ENCODE peak calls at places on chromosomes 11 and 22, in five cellular contexts. D is H1, O is K562, T is A549, Y is HepG2. F is an unnamed sample. For H3K9me3, the result is how much of the 10 kb centered on the place peaks cover.

GRCh38 chr22:17911312-17911705 is 113.1 kb downstream of the MICAL3 start:
- DNase-seq in D (no peak), O (no peak), T (no peak), Y (no peak), F (no peak)

GRCh38 chr11:1570896-1571759 is 943 bp downstream of the DUSP8 start:
- DNase-seq in D (no peak), O (no peak), T (no peak), Y (no peak), F (no peak)

GRCh38 chr22:25942989-25943411 is 201.0 kb downstream of the MYO18B start:
- DNase-seq in D (no peak), O (no peak), T (peak), Y (no peak), F (no peak)

GRCh38 chr22:44345872-44346271 is 33.1 kb upstream of the SHISAL1 start:
- DNase-seq in D (no peak), O (no peak), T (no peak), Y (no peak), F (no peak)

GRCh38 chr22:44348963-44349950 is 36.5 kb upstream of the SHISAL1 start:
- DNase-seq in D (no peak), O (no peak), T (no peak), Y (no peak), F (no peak)

GRCh38 chr11:120660024-120660565 is 148.5 kb downstream of the GRIK4 start:
- DNase-seq in D (no peak), O (peak), T (peak), Y (peak), F (peak)

GRCh38 chr11:96204721-96205459 is 138.1 kb downstream of the MAML2 start:
- DNase-seq in D (no peak), O (no peak), T (no peak), Y (no peak), F (no peak)

GRCh38 chr22:37906364-37907008 is 389 bp downstream of the MICALL1 start:
- DNase-seq in D (no peak), O (peak), T (no peak), Y (no peak), F (no peak)

GRCh38 chr22:31096637-31097274 is 10.6 kb downstream of the SELENOM start:
- DNase-seq in D (no peak), O (no peak), T (no peak), Y (no peak), F (no peak)

GRCh38 chr22:43919106-43919965 is 4.3 kb upstream of the PNPLA3 start:
- DNase-seq in D (no peak), O (no peak), T (no peak), Y (no peak), F (no peak)

GRCh38 chr11:14144905-14145304 is 182.4 kb downstream of the SPON1 start:
- DNase-seq in D (no peak), O (no peak), T (no peak), Y (no peak), F (no peak)

GRCh38 chr11:73186886-73187285 is 31.2 kb upstream of the P2RY2 start:
- DNase-seq in D (no peak), O (no peak), T (no peak), Y (no peak), F (no peak)

GRCh38 chr11:63490551-63491239 is at the start of gene PLAAT5:
- DNase-seq in D (no peak), O (no peak), T (no peak), Y (no peak), F (no peak)

GRCh38 chr11:13776134-13776815 is 107.8 kb downstream of the FAR1 start:
- DNase-seq in D (no peak), O (peak), T (peak), Y (no peak), F (no peak)

GRCh38 chr11:128304666-128305485 is 282.5 kb downstream of the ETS1 start:
- DNase-seq in D (no peak), O (no peak), T (no peak), Y (no peak), F (no peak)

GRCh38 chr11:11842426-11843008 is 745 bp downstream of the USP47 start:
- DNase-seq in D (no peak), O (peak), T (peak), Y (peak), F (peak)

GRCh38 chr11:33941637-33942160 is 49.8 kb upstream of the LMO2 start:
- DNase-seq in D (no peak), O (peak), T (no peak), Y (no peak), F (peak)

GRCh38 chr11:111299111-111300026 is 1.0 kb downstream of the POU2AF3 start:
- DNase-seq in D (no peak), O (no peak), T (peak), Y (peak), F (peak)

DNA sequence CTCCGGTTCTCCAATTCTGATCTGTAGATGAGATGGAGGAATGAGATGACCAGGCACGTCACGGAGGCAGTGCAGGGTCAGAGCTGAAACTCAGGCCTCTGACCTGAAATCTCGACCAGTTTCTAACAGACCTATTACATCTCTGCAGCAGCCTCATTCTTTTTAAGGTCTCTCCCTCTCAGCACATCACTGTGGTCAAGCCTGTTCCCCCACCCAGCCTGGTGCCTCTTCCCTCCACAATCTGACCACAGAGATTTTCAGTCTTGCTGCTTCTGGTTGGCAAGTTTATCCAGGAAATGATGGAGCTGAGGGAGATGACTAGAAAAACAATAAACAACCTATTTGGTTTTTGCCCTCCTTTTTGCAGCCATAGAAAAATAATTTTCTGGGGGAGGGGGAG is 9.5 kb downstream of the GRAMD1B start:
- DNase-seq in D (no peak), O (no peak), T (no peak), Y (no peak), F (no peak)
- TF ChIP-seq JUN in D (no peak), O (no peak), T (no peak), Y (no peak), F (no peak)

GRCh38 chr22:49352361-49353169 is 475.1 kb downstream of the BRD1 start:
- DNase-seq in D (no peak), O (no peak), T (no peak), Y (no peak), F (no peak)
- H3K9me3 ChIP-seq in D (under half), O (under half), T (under half), Y (under half), F (under half)

DNA sequence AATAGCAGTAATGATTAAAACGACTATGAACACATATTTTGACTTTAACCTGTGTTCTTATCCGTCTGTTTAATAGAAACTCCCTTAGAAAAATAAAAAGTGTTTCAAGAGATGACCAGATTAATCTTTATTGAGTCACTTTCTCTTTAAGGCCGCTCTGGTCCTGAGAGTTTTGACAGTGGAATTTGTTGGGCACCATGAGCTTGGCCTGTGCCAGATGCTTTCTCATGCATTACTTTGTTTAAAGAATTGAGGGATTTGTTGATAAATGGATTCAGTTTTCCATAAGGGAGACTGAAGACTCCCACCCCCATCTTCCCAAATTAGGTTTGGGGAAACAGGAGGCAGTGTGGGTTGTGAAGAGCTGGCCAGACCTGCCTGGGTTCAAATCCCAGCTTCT is 53.2 kb upstream of the ALX4 start:
- DNase-seq in D (no peak), O (no peak), T (no peak), Y (no peak), F (no peak)
- TF ChIP-seq JUN in D (no peak), O (no peak), T (no peak), Y (no peak), F (no peak)

DNA sequence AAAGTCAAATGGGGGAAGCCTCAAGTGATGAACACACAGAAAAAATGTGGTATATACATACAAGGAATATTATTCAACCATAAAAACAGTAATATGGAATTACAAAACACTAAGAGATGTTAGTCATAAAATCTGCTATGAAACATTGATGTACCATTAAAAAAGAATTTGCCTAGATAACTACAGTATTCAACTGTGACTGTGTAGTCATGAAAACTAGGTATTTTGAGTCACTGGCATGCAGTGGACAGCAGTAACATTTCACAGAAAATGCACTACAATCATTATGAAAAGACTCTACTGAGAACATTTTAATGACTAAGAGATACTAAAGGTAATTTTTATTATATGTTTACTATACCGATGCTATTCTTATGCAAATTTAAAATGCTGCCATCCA is 11.7 kb downstream of the ZNF195 start:
- DNase-seq in D (no peak), O (no peak), T (no peak), Y (no peak), F (no peak)
- H3K9me3 ChIP-seq in D (under half), O (under half), T (half or more), Y (under half), F (under half)

GRCh38 chr11:27423125-27423524 is 49.5 kb downstream of the LGR4 start:
- DNase-seq in D (no peak), O (no peak), T (peak), Y (no peak), F (no peak)
- TF ChIP-seq JUN in D (no peak), O (no peak), T (peak), Y (no peak), F (no peak)

DNA sequence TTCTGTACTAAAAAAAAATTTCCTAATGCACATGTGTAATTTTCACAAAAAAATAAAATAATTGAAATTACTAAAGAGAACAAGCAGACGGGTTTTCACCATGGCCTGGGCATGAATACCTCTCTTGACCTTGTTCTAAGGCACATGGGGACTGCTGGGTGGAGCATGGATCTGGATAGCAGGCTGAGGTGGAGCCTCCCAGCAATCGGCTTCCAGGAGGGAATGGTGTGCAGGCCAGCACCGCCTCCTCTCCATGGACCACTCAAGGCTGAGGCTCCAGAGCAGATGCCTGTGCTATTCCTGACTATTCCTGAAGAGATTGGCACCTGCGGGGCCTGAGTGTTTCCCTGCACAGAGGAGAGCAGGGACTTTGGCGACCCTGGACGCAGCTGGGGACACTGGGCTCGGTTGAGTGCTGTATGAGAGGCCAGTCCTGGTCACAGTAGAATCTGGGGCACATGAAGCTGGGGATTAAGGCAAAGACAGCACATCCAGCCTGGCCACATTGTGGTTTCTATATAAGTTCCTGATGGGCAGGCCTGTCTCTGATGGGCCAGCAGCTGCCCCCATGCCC is 963.6 kb downstream of the BRD1 start:
- DNase-seq in D (no peak), O (no peak), T (no peak), Y (no peak), F (no peak)
- H3K9me3 ChIP-seq in D (under half), O (under half), T (under half), Y (under half), F (under half)

GRCh38 chr11:93765551-93765950 is 18.5 kb upstream of the MED17 start:
- DNase-seq in D (no peak), O (no peak), T (no peak), Y (no peak), F (no peak)
- TF ChIP-seq JUN in D (no peak), O (no peak), T (no peak), Y (no peak), F (no peak)

GRCh38 chr22:49303061-49303735 is 524.5 kb downstream of the BRD1 start:
- DNase-seq in D (no peak), O (no peak), T (no peak), Y (no peak), F (no peak)
- H3K9me3 ChIP-seq in D (under half), O (under half), T (under half), Y (under half), F (under half)

F was measured in endothelial cell of umbilical vein.